ENCODE peak calls at places on chromosomes 2 and 18, in eight cellular contexts. One of them, this sample, is unnamed.

GRCh38 chr18:25621144-25621543 is 269.2 kb upstream of the ZNF521 start:
- DNase-seq in neural progenitor cell: no peak
- DNase-seq in MM.1S: no peak
- DNase-seq in HCT116: no peak
- DNase-seq in PC-3: no peak
- DNase-seq in hepatocyte: no peak
- DNase-seq in OCI-LY7: no peak
- DNase-seq in SK-N-SH: no peak
- DNase-seq in this sample: no peak

GRCh38 chr2:110157153-110157793 is 41.7 kb upstream of the MALL start:
- DNase-seq in neural progenitor cell: peak
- DNase-seq in MM.1S: peak
- DNase-seq in HCT116: peak
- DNase-seq in PC-3: peak
- DNase-seq in hepatocyte: peak
- DNase-seq in OCI-LY7: peak
- DNase-seq in SK-N-SH: peak
- DNase-seq in this sample: peak

GRCh38 chr2:156792242-156792840 is 356.2 kb downstream of the GPD2 start:
- DNase-seq in neural progenitor cell: no peak
- DNase-seq in MM.1S: no peak
- DNase-seq in HCT116: no peak
- DNase-seq in PC-3: no peak
- DNase-seq in hepatocyte: no peak
- DNase-seq in OCI-LY7: no peak
- DNase-seq in SK-N-SH: no peak
- DNase-seq in this sample: no peak

GRCh38 chr2:239555566-239555895 is 154.7 kb upstream of the HDAC4 start:
- DNase-seq in neural progenitor cell: no peak
- DNase-seq in MM.1S: no peak
- DNase-seq in HCT116: no peak
- DNase-seq in PC-3: no peak
- DNase-seq in hepatocyte: no peak
- DNase-seq in OCI-LY7: no peak
- DNase-seq in SK-N-SH: no peak
- DNase-seq in this sample: no peak

GRCh38 chr18:59764281-59764680 is 67.1 kb upstream of the CCBE1 start:
- DNase-seq in neural progenitor cell: no peak
- DNase-seq in MM.1S: no peak
- DNase-seq in HCT116: no peak
- DNase-seq in PC-3: no peak
- DNase-seq in hepatocyte: no peak
- DNase-seq in OCI-LY7: no peak
- DNase-seq in SK-N-SH: no peak
- DNase-seq in this sample: no peak

GRCh38 chr2:176419591-176420071 is 150.4 kb downstream of the MTX2 start:
- DNase-seq in neural progenitor cell: no peak
- DNase-seq in MM.1S: no peak
- DNase-seq in HCT116: no peak
- DNase-seq in PC-3: peak
- DNase-seq in hepatocyte: no peak
- DNase-seq in OCI-LY7: no peak
- DNase-seq in SK-N-SH: no peak
- DNase-seq in this sample: no peak

GRCh38 chr2:167134381-167135072 is 246.2 kb downstream of the XIRP2 start:
- DNase-seq in neural progenitor cell: no peak
- DNase-seq in MM.1S: no peak
- DNase-seq in HCT116: no peak
- DNase-seq in PC-3: peak
- DNase-seq in hepatocyte: no peak
- DNase-seq in OCI-LY7: no peak
- DNase-seq in SK-N-SH: no peak
- DNase-seq in this sample: no peak

GRCh38 chr2:12579018-12579417 is 137.7 kb upstream of the TRIB2 start:
- DNase-seq in neural progenitor cell: no peak
- DNase-seq in MM.1S: no peak
- DNase-seq in HCT116: no peak
- DNase-seq in PC-3: peak
- DNase-seq in hepatocyte: no peak
- DNase-seq in OCI-LY7: no peak
- DNase-seq in SK-N-SH: no peak
- DNase-seq in this sample: no peak

GRCh38 chr2:348517-348916 is 60.6 kb upstream of the ALKAL2 start:
- DNase-seq in neural progenitor cell: no peak
- DNase-seq in MM.1S: no peak
- DNase-seq in HCT116: no peak
- DNase-seq in PC-3: no peak
- DNase-seq in hepatocyte: no peak
- DNase-seq in OCI-LY7: no peak
- DNase-seq in SK-N-SH: no peak
- DNase-seq in this sample: no peak

GRCh38 chr2:201669865-201670264 is 26.6 kb upstream of the TMEM237 start:
- DNase-seq in neural progenitor cell: no peak
- DNase-seq in MM.1S: no peak
- DNase-seq in HCT116: no peak
- DNase-seq in PC-3: no peak
- DNase-seq in hepatocyte: no peak
- DNase-seq in OCI-LY7: no peak
- DNase-seq in SK-N-SH: no peak
- DNase-seq in this sample: no peak

GRCh38 chr2:201668402-201668801 is 25.1 kb upstream of the TMEM237 start:
- DNase-seq in neural progenitor cell: no peak
- DNase-seq in MM.1S: no peak
- DNase-seq in HCT116: no peak
- DNase-seq in PC-3: no peak
- DNase-seq in hepatocyte: no peak
- DNase-seq in OCI-LY7: no peak
- DNase-seq in SK-N-SH: no peak
- DNase-seq in this sample: no peak

GRCh38 chr2:201661366-201661765 is 18.1 kb upstream of the TMEM237 start:
- DNase-seq in neural progenitor cell: no peak
- DNase-seq in MM.1S: no peak
- DNase-seq in HCT116: no peak
- DNase-seq in PC-3: no peak
- DNase-seq in hepatocyte: no peak
- DNase-seq in OCI-LY7: no peak
- DNase-seq in SK-N-SH: no peak
- DNase-seq in this sample: peak

GRCh38 chr2:201664334-201664733 is 21.0 kb upstream of the TMEM237 start:
- DNase-seq in neural progenitor cell: no peak
- DNase-seq in MM.1S: no peak
- DNase-seq in HCT116: no peak
- DNase-seq in PC-3: no peak
- DNase-seq in hepatocyte: no peak
- DNase-seq in OCI-LY7: no peak
- DNase-seq in SK-N-SH: no peak
- DNase-seq in this sample: peak

GRCh38 chr2:201665420-201666158 is 22.3 kb upstream of the TMEM237 start:
- DNase-seq in neural progenitor cell: no peak
- DNase-seq in MM.1S: no peak
- DNase-seq in HCT116: no peak
- DNase-seq in PC-3: peak
- DNase-seq in hepatocyte: no peak
- DNase-seq in OCI-LY7: no peak
- DNase-seq in SK-N-SH: no peak
- DNase-seq in this sample: no peak
- TF ChIP-seq EZH2phosphoT487 in neural progenitor cell: no peak
- TF ChIP-seq EZH2phosphoT487 in MM.1S: no peak
- TF ChIP-seq EZH2phosphoT487 in HCT116: no peak
- TF ChIP-seq EZH2phosphoT487 in PC-3: no peak
- TF ChIP-seq EZH2phosphoT487 in hepatocyte: no peak
- TF ChIP-seq EZH2phosphoT487 in OCI-LY7: no peak
- TF ChIP-seq EZH2phosphoT487 in SK-N-SH: no peak
- TF ChIP-seq EZH2phosphoT487 in this sample: no peak

DNA sequence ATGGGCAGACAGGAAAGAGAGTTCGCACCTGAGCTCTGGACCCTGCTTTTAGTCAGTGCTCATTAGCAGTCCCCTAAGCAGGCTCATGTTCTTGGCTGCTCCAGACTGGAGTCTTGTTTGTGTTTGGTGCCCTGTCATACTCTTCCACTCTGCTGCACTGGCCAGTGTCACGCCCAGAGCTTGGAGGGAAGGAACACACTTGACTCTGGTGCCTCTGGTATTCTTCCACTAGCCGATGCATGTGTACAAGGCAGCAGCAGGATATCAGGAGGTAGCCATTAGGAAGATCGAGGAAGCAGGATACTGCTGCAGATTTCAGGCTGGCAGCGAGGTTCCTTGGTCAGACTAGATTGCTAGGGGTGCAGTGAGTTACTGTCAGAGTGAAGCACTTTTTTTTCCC is 81.4 kb upstream of the B3GNT2 start:
- DNase-seq in neural progenitor cell: no peak
- DNase-seq in MM.1S: no peak
- DNase-seq in HCT116: no peak
- DNase-seq in PC-3: no peak
- DNase-seq in hepatocyte: no peak
- DNase-seq in OCI-LY7: no peak
- DNase-seq in SK-N-SH: no peak
- DNase-seq in this sample: peak
- TF ChIP-seq EZH2phosphoT487 in neural progenitor cell: no peak
- TF ChIP-seq EZH2phosphoT487 in MM.1S: no peak
- TF ChIP-seq EZH2phosphoT487 in HCT116: no peak
- TF ChIP-seq EZH2phosphoT487 in PC-3: no peak
- TF ChIP-seq EZH2phosphoT487 in hepatocyte: no peak
- TF ChIP-seq EZH2phosphoT487 in OCI-LY7: no peak
- TF ChIP-seq EZH2phosphoT487 in SK-N-SH: no peak
- TF ChIP-seq EZH2phosphoT487 in this sample: no peak

DNA sequence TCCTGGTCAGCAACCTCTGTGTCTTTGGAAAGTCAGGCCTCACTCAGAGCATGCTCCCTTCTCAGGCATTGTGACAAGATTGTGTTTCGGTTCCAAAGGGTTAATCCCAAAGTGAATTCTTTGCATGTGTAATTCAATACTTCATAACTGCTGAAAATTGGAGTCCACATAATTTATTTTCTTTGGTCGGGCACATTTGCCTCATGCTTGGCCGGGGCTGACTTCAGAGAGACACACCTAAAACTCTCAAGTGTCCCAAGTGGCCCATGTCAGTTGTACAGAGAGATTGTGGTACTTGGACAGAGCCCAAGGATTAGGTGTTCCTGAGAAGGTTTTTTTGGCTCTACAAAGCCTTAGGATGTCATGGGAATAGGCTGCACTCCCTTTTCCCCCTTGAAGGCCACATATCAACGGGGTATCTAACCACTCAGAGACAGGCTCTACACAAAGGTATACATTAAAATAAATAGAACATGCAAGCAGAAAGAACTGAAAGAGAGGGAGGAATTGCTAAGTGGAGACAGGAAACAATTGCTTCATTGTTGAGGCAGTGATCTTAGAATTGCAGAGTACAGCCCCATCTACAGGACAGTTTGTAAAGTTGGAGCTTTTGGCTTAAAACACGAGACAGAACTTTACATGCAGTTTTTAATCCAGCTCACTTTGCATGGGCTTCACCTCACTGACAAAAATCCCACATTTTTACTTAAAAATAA is 1232.3 kb upstream of the ZEB2 start:
- DNase-seq in neural progenitor cell: peak
- DNase-seq in MM.1S: peak
- DNase-seq in HCT116: peak
- DNase-seq in PC-3: peak
- DNase-seq in hepatocyte: peak
- DNase-seq in OCI-LY7: peak
- DNase-seq in SK-N-SH: peak
- DNase-seq in this sample: peak
- TF ChIP-seq EZH2phosphoT487 in neural progenitor cell: no peak
- TF ChIP-seq EZH2phosphoT487 in MM.1S: no peak
- TF ChIP-seq EZH2phosphoT487 in HCT116: no peak
- TF ChIP-seq EZH2phosphoT487 in PC-3: no peak
- TF ChIP-seq EZH2phosphoT487 in hepatocyte: no peak
- TF ChIP-seq EZH2phosphoT487 in OCI-LY7: no peak
- TF ChIP-seq EZH2phosphoT487 in SK-N-SH: no peak
- TF ChIP-seq EZH2phosphoT487 in this sample: no peak

GRCh38 chr18:74679006-74679678 is 81.5 kb downstream of the ZNF407 start:
- DNase-seq in neural progenitor cell: no peak
- DNase-seq in MM.1S: no peak
- DNase-seq in HCT116: no peak
- DNase-seq in PC-3: no peak
- DNase-seq in hepatocyte: no peak
- DNase-seq in OCI-LY7: no peak
- DNase-seq in SK-N-SH: no peak
- DNase-seq in this sample: no peak
- TF ChIP-seq EZH2phosphoT487 in neural progenitor cell: no peak
- TF ChIP-seq EZH2phosphoT487 in MM.1S: no peak
- TF ChIP-seq EZH2phosphoT487 in HCT116: no peak
- TF ChIP-seq EZH2phosphoT487 in PC-3: no peak
- TF ChIP-seq EZH2phosphoT487 in hepatocyte: no peak
- TF ChIP-seq EZH2phosphoT487 in OCI-LY7: no peak
- TF ChIP-seq EZH2phosphoT487 in SK-N-SH: no peak
- TF ChIP-seq EZH2phosphoT487 in this sample: no peak

This sample was measured in GM23338.